ENCODE peak calls at places on chromosomes 7 and 10, in nine cellular contexts. Q is Karpas-422, D is IMR-90, V is mesendoderm, F is SK-N-MC, Z is HCT116, N is HepG2, R is mammary epithelial cell, O is fibroblast of lung. I is an unnamed sample.
A peak's percentile ranks its signal among the peaks of the same experiment; 100 is the strongest.

GRCh38 chr10:71133710-71134686 is 78.4 kb upstream of the UNC5B start:
- DNase-seq in Q (no peak), Z (no peak), N (no peak), F (no peak), O (no peak), R (no peak), V (no peak), D (no peak), I (no peak)

GRCh38 chr10:100370561-100370975 is 23.5 kb downstream of the SCD start:
- DNase-seq in V (no peak), N (peak; percentile 66), O (peak; percentile 45), F (no peak), D (peak; percentile 27), Q (no peak), Z (peak; percentile 72), R (peak; percentile 84), I (peak; percentile 43)

GRCh38 chr7:30648744-30649540 is 33.3 kb downstream of the CRHR2 start:
- DNase-seq in V (no peak), F (no peak), D (no peak), R (no peak), N (no peak), Q (no peak), Z (no peak), O (no peak), I (no peak)

GRCh38 chr10:99685232-99686041 is 26.1 kb downstream of the ENTPD7 start:
- DNase-seq in R (peak; percentile 96), F (no peak), Q (peak; percentile 64), O (no peak), D (no peak), N (no peak), V (no peak), Z (no peak), I (no peak)

GRCh38 chr10:91629715-91630549 is 2.9 kb downstream of the PPP1R3C start:
- DNase-seq in N (no peak), R (no peak), O (no peak), D (no peak), Z (no peak), Q (no peak), F (no peak), V (no peak), I (no peak)

GRCh38 chr7:70707823-70708243 is 424.1 kb upstream of the GALNT17 start:
- DNase-seq in V (no peak), R (no peak), N (no peak), Z (no peak), F (no peak), O (peak; percentile 19), D (no peak), Q (no peak), I (no peak)

GRCh38 chr7:8290645-8291308 is 28.8 kb upstream of the ICA1 start:
- DNase-seq in D (no peak), O (peak; percentile 13), R (peak; percentile 29), Q (no peak), N (no peak), V (peak; percentile 88), Z (no peak), F (peak; percentile 74), I (no peak)

GRCh38 chr7:12107841-12108249 is 103.2 kb upstream of the TMEM106B start:
- DNase-seq in N (peak; percentile 37), Q (no peak), R (no peak), Z (no peak), V (no peak), F (no peak), D (no peak), O (peak; percentile 53), I (no peak)

GRCh38 chr10:51244739-51245138 is 170.5 kb downstream of the PRKG1 start:
- DNase-seq in F (no peak), Q (no peak), R (no peak), N (no peak), O (peak; percentile 93), Z (no peak), V (peak; percentile 93), D (peak; percentile 83), I (no peak)

GRCh38 chr10:30784896-30785605 is 155.5 kb upstream of the LYZL2 start:
- DNase-seq in Q (no peak), R (no peak), Z (no peak), N (no peak), V (peak; percentile 95), F (no peak), D (peak; percentile 69), O (peak; percentile 82), I (peak; percentile 53)

GRCh38 chr10:24989867-24990266 is 26.1 kb downstream of the ENKUR start:
- DNase-seq in O (peak; percentile 3), Q (no peak), F (no peak), D (peak; percentile 23), R (no peak), N (no peak), V (no peak), Z (no peak), I (no peak)

GRCh38 chr10:100025528-100026070 is 15.9 kb upstream of the DNMBP start:
- DNase-seq in F (no peak), V (no peak), R (no peak), D (no peak), Z (no peak), N (no peak), O (no peak), Q (no peak), I (no peak)

GRCh38 chr7:156209087-156209486 is 396.8 kb upstream of the SHH start:
- DNase-seq in R (no peak), Z (no peak), V (no peak), N (no peak), O (no peak), F (no peak), D (no peak), Q (no peak), I (no peak)

GRCh38 chr7:75879771-75880184 is 944 bp downstream of the RHBDD2 start:
- DNase-seq in Z (no peak), V (peak; percentile 67), Q (peak; percentile 42), R (no peak), D (peak; percentile 78), F (peak; percentile 73), N (no peak), O (peak; percentile 83), I (peak; percentile 19)

GRCh38 chr10:16943301-16944080 is 126.3 kb upstream of the RSU1 start:
- DNase-seq in O (peak; percentile 32), Z (no peak), R (no peak), Q (no peak), F (no peak), D (no peak), N (no peak), V (no peak), I (no peak)

GRCh38 chr7:139669106-139670061 is 108.4 kb downstream of the HIPK2 start:
- DNase-seq in F (no peak), R (no peak), V (no peak), N (no peak), Z (no peak), D (no peak), Q (no peak), O (no peak), I (no peak)

GRCh38 chr10:93813507-93814465 is 56.0 kb downstream of the LGI1 start:
- DNase-seq in F (no peak), Q (peak; percentile 72), D (peak; percentile 41), N (peak; percentile 32), O (peak; percentile 37), Z (peak; percentile 64), V (peak; percentile 71), R (peak; percentile 35), I (peak; percentile 45)

GRCh38 chr10:76036410-76036940 is 605.1 kb downstream of the LRMDA start:
- DNase-seq in F (no peak), O (peak; percentile 59), V (peak; percentile 72), Z (peak; percentile 26), R (peak; percentile 45), Q (peak; percentile 71), D (peak; percentile 56), N (no peak), I (peak; percentile 56)

GRCh38 chr10:104043854-104044253 is 41.8 kb downstream of the COL17A1 start:
- DNase-seq in V (no peak), N (no peak), R (no peak), O (no peak), Z (no peak), Q (no peak), F (no peak), D (no peak), I (no peak)

GRCh38 chr7:128530855-128531104 is 54.2 kb downstream of the METTL2B start:
- DNase-seq in Q (no peak), V (no peak), D (no peak), O (no peak), N (no peak), Z (no peak), R (no peak), F (no peak), I (no peak)
- H3K9ac ChIP-seq in Q (peak overlapping the region; percentile 79), V (peak overlapping the region; percentile 66), D (peak overlapping the region; percentile 76), O (peak overlapping the region; percentile 71), N (peak overlapping the region; percentile 80), Z (peak overlapping the region; percentile 79), R (peak overlapping the region; percentile 61), F (peak overlapping the region; percentile 93), I (peak overlapping the region; percentile 72)

DNA sequence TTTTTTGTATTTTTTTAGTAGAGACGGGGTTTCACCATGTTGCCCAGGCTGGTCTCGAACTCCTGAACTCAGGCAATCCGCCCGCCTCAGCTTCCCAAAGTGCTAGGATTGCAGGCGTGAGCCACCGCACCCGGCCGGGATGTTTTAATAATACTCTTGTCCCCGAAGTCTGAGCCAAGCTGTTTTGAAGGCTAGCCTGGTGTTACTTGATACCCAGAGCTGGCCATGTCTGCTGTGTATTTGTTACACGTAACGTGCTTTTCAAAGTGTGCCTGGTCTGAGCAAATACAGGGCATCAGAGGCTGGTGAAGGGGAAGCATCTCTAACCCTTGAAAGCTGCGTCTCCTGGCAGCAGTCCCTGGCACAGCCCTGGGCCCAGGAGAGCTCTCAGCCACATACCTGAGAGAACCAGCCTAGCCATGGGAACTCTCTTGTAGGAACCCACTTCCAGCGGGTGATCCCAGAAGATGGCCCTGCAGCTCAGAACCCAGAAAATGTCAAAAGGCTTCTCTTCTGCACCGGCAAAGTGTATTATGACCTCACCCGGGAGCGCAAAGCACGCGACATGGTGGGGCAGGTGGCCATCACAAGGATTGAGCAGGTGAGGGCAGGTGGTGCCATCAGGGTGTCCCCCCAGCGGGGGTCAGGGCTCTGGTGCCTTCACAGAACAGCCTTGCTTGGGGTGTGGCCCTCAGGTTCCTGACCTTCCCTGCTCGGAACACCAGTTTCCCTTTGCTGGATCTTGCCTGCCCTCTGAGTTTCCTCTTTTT is 41.7 kb upstream of the ZMIZ2 start:
- DNase-seq in V (no peak), Q (no peak), O (no peak), Z (no peak), N (no peak), R (no peak), F (no peak), D (no peak), I (no peak)
- H3K36me3 ChIP-seq in V (peaks cover 5% of the 10 kb centered on the region), Q (no peaks in the 10 kb centered on the region), O (peaks cover 9% of the 10 kb centered on the region), Z (peaks cover 5% of the 10 kb centered on the region), N (peaks cover 12% of the 10 kb centered on the region), R (peaks cover 2% of the 10 kb centered on the region), F (peaks cover 31% of the 10 kb centered on the region), D (peaks cover 28% of the 10 kb centered on the region), I (peaks cover 36% of the 10 kb centered on the region)

GRCh38 chr7:84193787-84194186 is 802 bp downstream of the SEMA3A start:
- DNase-seq in F (no peak), Q (no peak), D (no peak), V (no peak), O (peak; percentile 28), N (no peak), Z (no peak), R (no peak), I (no peak)
- H3K9ac ChIP-seq in F (no peak overlapping the region), Q (no peak overlapping the region), D (peak overlapping the region; percentile 96), V (peak overlapping the region; percentile 9), O (no peak overlapping the region), N (no peak overlapping the region), Z (peak overlapping the region; percentile 58), R (peak overlapping the region; percentile 98), I (no peak overlapping the region)

GRCh38 chr10:13670311-13670710 is 83.5 kb downstream of the PRPF18 start:
- DNase-seq in Z (no peak), O (no peak), Q (no peak), D (no peak), N (no peak), R (no peak), F (no peak), V (no peak), I (no peak)
- H3K36me3 ChIP-seq in Z (no peaks in the 10 kb centered on the region), O (peaks cover 34% of the 10 kb centered on the region), Q (no peaks in the 10 kb centered on the region), D (peaks cover 58% of the 10 kb centered on the region), N (no peaks in the 10 kb centered on the region), R (peaks cover 19% of the 10 kb centered on the region), F (no peaks in the 10 kb centered on the region), V (peaks cover 5% of the 10 kb centered on the region), I (peaks cover 81% of the 10 kb centered on the region)

I was measured in DND-41.